ENCODE peak calls at places on chromosomes 12 and 14, in ten cellular contexts. J is neuronal stem cell, B is GM23338, O is tibial nerve, Q is IMR-90, Z is ovary, H is PC-3, S is right cardiac atrium, N is A549, X is psoas muscle. G is an unnamed sample.

GRCh38 chr14:89955022-89955414 is 488 bp upstream of the EFCAB11 start:
- DNase-seq in J (no peak), Z (no peak), O (peak; percentile 17), Q (no peak), H (peak; percentile 24), B (no peak), S (no peak), N (no peak), X (no peak), G (no peak)

GRCh38 chr14:32696325-32697101 is 242.2 kb upstream of the NPAS3 start:
- DNase-seq in N (no peak), S (no peak), J (no peak), X (no peak), Z (no peak), O (no peak), B (no peak), H (no peak), Q (no peak), G (no peak)

GRCh38 chr14:24232645-24233537 is at the start of gene GMPR2:
- DNase-seq in S (no peak), Z (no peak), J (no peak), X (peak; percentile 83), O (no peak), Q (no peak), B (peak; percentile 94), N (peak; percentile 68), H (no peak), G (no peak)

GRCh38 chr14:37985826-37986470 is 221.8 kb upstream of the SSTR1 start:
- DNase-seq in Q (peak; percentile 65), O (peak; percentile 36), J (peak; percentile 27), X (no peak), S (peak; percentile 14), N (no peak), Z (no peak), H (peak; percentile 68), B (peak; percentile 90), G (no peak)

GRCh38 chr14:78836777-78837176 is 666.6 kb downstream of the NRXN3 start:
- DNase-seq in X (peak; percentile 12), N (peak; percentile 49), Q (peak; percentile 52), B (peak; percentile 89), J (peak; percentile 44), O (peak; percentile 21), S (peak; percentile 15), Z (no peak), H (peak; percentile 58), G (peak; percentile 34)

GRCh38 chr12:80707830-80708534 is 548 bp downstream of the MYF6 start:
- DNase-seq in Z (no peak), X (peak; percentile 27), H (no peak), Q (no peak), O (no peak), N (no peak), S (no peak), B (peak; percentile 89), J (no peak), G (no peak)

GRCh38 chr12:6936642-6937480 is 6.8 kb upstream of the RNU7-1 start:
- DNase-seq in J (no peak), Q (no peak), Z (peak; percentile 66), S (peak; percentile 50), H (no peak), X (no peak), N (no peak), O (no peak), B (peak; percentile 78), G (no peak)

GRCh38 chr12:116532986-116533342 is 26.2 kb upstream of the MAP1LC3B2 start:
- DNase-seq in Q (no peak), B (no peak), X (no peak), S (no peak), H (no peak), J (no peak), N (peak; percentile 69), Z (no peak), O (no peak), G (no peak)

GRCh38 chr12:117836999-117837736 is 131.6 kb downstream of the KSR2 start:
- DNase-seq in J (peak; percentile 88), B (peak; percentile 86), N (peak; percentile 77), X (peak; percentile 73), S (peak; percentile 67), Q (peak; percentile 60), O (peak; percentile 86), Z (peak; percentile 74), H (peak; percentile 95), G (peak; percentile 75)

GRCh38 chr14:29148221-29148620 is 381.6 kb downstream of the FOXG1 start:
- DNase-seq in Z (no peak), Q (peak; percentile 16), H (no peak), S (no peak), N (no peak), X (no peak), O (no peak), J (no peak), B (no peak), G (no peak)

GRCh38 chr12:10753066-10753465 is 29.9 kb upstream of the YBX3 start:
- DNase-seq in H (peak; percentile 56), X (no peak), B (no peak), O (no peak), N (no peak), J (no peak), Z (no peak), S (no peak), Q (peak; percentile 68), G (no peak)

GRCh38 chr12:112419269-112420133 is 754 bp downstream of the PTPN11 start:
- DNase-seq in H (peak; percentile 79), S (peak; percentile 74), B (peak; percentile 85), J (peak; percentile 35), N (peak; percentile 58), Q (peak; percentile 82), Z (peak; percentile 74), X (peak; percentile 79), O (peak; percentile 53), G (peak; percentile 63)

GRCh38 chr14:73713206-73713803 is 879 bp downstream of the PNMA1 start:
- DNase-seq in Z (no peak), Q (no peak), H (no peak), X (no peak), B (no peak), J (no peak), S (no peak), O (no peak), N (peak; percentile 36), G (no peak)

GRCh38 chr14:96681826-96682225 is 115.4 kb upstream of the VRK1 start:
- DNase-seq in B (no peak), J (no peak), Z (no peak), O (no peak), N (no peak), Q (peak; percentile 24), H (peak; percentile 40), X (no peak), S (no peak), G (no peak)

GRCh38 chr12:66438601-66439000 is 136.3 kb downstream of the HELB start:
- DNase-seq in Q (peak; percentile 18), B (no peak), S (no peak), Z (no peak), N (no peak), H (peak; percentile 34), O (no peak), X (no peak), J (no peak), G (no peak)

GRCh38 chr12:104815935-104816334 is 142.2 kb downstream of the SLC41A2 start:
- DNase-seq in Z (no peak), X (no peak), N (no peak), O (no peak), S (no peak), H (no peak), B (no peak), Q (no peak), J (no peak), G (no peak)

GRCh38 chr14:101588990-101589389 is 27.7 kb downstream of the DIO3 start:
- DNase-seq in S (no peak), H (no peak), O (no peak), N (no peak), Z (peak; percentile 14), B (no peak), Q (no peak), X (no peak), J (no peak), G (no peak)
- H3K27ac ChIP-seq in S (no peak overlapping the region), H (no peak overlapping the region), O (no peak overlapping the region), N (no peak overlapping the region), Z (no peak overlapping the region), B (no peak overlapping the region), Q (no peak overlapping the region), X (no peak overlapping the region), J (no peak overlapping the region), G (no peak overlapping the region)

DNA sequence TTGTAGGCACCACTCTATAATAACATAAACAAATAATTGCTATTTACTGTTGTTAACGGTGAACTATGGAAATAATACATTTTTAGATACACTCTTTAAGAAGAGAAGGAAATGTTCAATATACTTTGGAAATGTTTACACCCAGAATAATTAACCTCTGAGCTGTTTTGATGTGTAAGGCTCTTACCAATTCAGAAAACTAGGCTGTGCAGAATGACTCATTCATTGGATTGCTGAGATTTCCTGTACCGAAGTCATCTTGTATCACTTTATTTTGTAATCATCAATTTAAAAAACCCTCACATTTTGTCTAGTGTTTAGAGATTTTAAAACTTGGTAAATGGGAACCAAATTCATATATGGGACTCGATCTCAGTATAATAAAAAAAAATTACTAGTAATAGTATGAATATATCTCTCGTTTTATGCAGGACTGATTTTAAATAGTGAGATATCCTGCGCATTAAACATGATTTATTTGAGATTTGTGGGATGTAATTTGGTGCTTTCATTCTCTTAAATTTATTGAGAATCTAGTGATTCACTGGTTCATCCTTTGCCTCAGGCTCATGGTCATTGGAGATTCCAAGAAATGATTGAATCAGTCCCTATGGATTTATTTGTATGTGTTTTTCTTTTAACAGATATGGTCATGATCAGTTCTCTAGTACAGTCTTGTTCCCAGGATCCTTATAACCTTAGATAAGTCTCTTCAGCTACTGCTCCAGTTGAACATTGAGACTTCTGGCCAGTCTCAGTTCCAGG is 3.9 kb downstream of the SAMD4A start:
- DNase-seq in O (no peak), S (no peak), N (no peak), H (peak; percentile 93), X (no peak), Q (peak; percentile 95), Z (no peak), B (no peak), J (no peak), G (no peak)
- H3K27ac ChIP-seq in O (peak overlapping the region; percentile 16), S (no peak overlapping the region), N (peak overlapping the region; percentile 25), H (peak overlapping the region; percentile 15), X (peak overlapping the region; percentile 99), Q (peak overlapping the region; percentile 94), Z (no peak overlapping the region), B (no peak overlapping the region), J (no peak overlapping the region), G (no peak overlapping the region)

GRCh38 chr12:109605599-109606228 is 32.1 kb downstream of the MVK start:
- DNase-seq in X (no peak), N (no peak), H (no peak), Z (no peak), J (no peak), B (no peak), Q (no peak), O (no peak), S (no peak), G (no peak)
- H3K27ac ChIP-seq in X (no peak overlapping the region), N (no peak overlapping the region), H (no peak overlapping the region), Z (no peak overlapping the region), J (peak overlapping the region; percentile 98), B (no peak overlapping the region), Q (no peak overlapping the region), O (no peak overlapping the region), S (no peak overlapping the region), G (no peak overlapping the region)

DNA sequence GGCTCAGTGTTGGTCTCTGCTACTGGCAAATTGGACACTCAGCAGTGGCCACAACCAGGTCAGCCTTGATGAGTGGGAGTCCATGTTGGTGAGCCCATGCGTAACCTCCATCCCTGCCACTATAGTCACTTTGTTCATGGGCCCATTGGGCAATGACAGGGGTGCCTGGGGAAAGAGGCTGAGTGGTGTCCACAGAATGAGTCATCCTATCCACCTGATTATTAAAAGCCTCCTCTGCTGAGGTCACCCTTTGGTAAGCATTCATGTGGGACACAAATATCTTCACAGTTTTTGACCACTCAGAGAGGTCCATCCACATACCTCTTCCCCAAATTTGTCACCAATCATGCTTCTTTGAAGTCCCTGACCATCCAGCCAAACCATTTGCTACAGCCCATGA is 50.0 kb downstream of the FIGNL2 start:
- DNase-seq in B (no peak), O (no peak), Z (no peak), J (no peak), X (no peak), S (no peak), Q (no peak), N (no peak), H (peak; percentile 30), G (no peak)
- H3K27ac ChIP-seq in B (no peak overlapping the region), O (no peak overlapping the region), Z (no peak overlapping the region), J (no peak overlapping the region), X (no peak overlapping the region), S (no peak overlapping the region), Q (no peak overlapping the region), N (no peak overlapping the region), H (no peak overlapping the region), G (no peak overlapping the region)